ENCODE peak calls at places on chromosomes 3 and 15, in seven cellular contexts. O, M, G, T, K, U and F are unnamed samples.

GRCh38 chr3:112582242-112582874 is 20.5 kb downstream of the SLC35A5 start:
- DNase-seq in O (no peak), M (no peak), G (no peak), T (peak; percentile 34), K (no peak), U (peak; percentile 80), F (no peak)

GRCh38 chr3:128426128-128426921 is 40.4 kb downstream of the DNAJB8 start:
- DNase-seq in O (peak; percentile 28), M (peak; percentile 41), G (no peak), T (peak; percentile 33), K (peak; percentile 83), U (no peak), F (no peak)

GRCh38 chr15:90871716-90872480 is 3.5 kb downstream of the FURIN start:
- DNase-seq in O (peak; percentile 33), M (peak; percentile 27), G (no peak), T (no peak), K (no peak), U (no peak), F (no peak)

GRCh38 chr3:32551087-32551486 is 19.6 kb downstream of the DYNC1LI1 start:
- DNase-seq in O (no peak), M (no peak), G (no peak), T (no peak), K (no peak), U (no peak), F (no peak)

GRCh38 chr15:35444557-35445204 is 101.3 kb downstream of the DPH6 start:
- DNase-seq in O (no peak), M (no peak), G (no peak), T (no peak), K (no peak), U (peak; percentile 63), F (no peak)

GRCh38 chr15:50265620-50266019 is at the start of gene HDC:
- DNase-seq in O (no peak), M (no peak), G (no peak), T (no peak), K (no peak), U (no peak), F (no peak)

GRCh38 chr3:123459867-123460266 is 11.0 kb upstream of the ADCY5 start:
- DNase-seq in O (no peak), M (no peak), G (no peak), T (no peak), K (no peak), U (no peak), F (no peak)

GRCh38 chr3:188926141-188926540 is 245.6 kb upstream of the TPRG1 start:
- DNase-seq in O (no peak), M (no peak), G (no peak), T (no peak), K (no peak), U (peak; percentile 24), F (no peak)

GRCh38 chr15:98678484-98678883 is 30.1 kb downstream of the IGF1R start:
- DNase-seq in O (no peak), M (no peak), G (no peak), T (no peak), K (no peak), U (no peak), F (no peak)

GRCh38 chr3:138686771-138687221 is 78.2 kb downstream of the FAIM start:
- DNase-seq in O (no peak), M (no peak), G (no peak), T (no peak), K (no peak), U (peak; percentile 89), F (no peak)

GRCh38 chr3:143951351-143951971 is 20.2 kb upstream of the DIPK2A start:
- DNase-seq in O (no peak), M (peak; percentile 46), G (no peak), T (no peak), K (no peak), U (peak; percentile 46), F (no peak)

GRCh38 chr3:66438045-66438444 is 62.8 kb downstream of the LRIG1 start:
- DNase-seq in O (no peak), M (no peak), G (no peak), T (peak; percentile 70), K (no peak), U (no peak), F (no peak)

GRCh38 chr3:194022052-194022451 is 113.9 kb upstream of the HES1 start:
- DNase-seq in O (no peak), M (no peak), G (no peak), T (no peak), K (no peak), U (no peak), F (no peak)

GRCh38 chr15:79635897-79636596 is 203.9 kb downstream of the MINAR1 start:
- DNase-seq in O (no peak), M (no peak), G (no peak), T (no peak), K (no peak), U (peak; percentile 14), F (no peak)

GRCh38 chr3:177641206-177641605 is 443.9 kb upstream of the TBL1XR1 start:
- DNase-seq in O (no peak), M (no peak), G (no peak), T (no peak), K (no peak), U (no peak), F (no peak)

GRCh38 chr15:84598250-84598649 is 2.6 kb upstream of the ZSCAN2 start:
- DNase-seq in O (no peak), M (no peak), G (no peak), T (no peak), K (no peak), U (peak; percentile 24), F (no peak)

GRCh38 chr3:48151058-48151806 is 37.0 kb downstream of the CDC25A start:
- DNase-seq in O (peak; percentile 80), M (peak; percentile 89), G (peak; percentile 77), T (peak; percentile 68), K (peak; percentile 84), U (peak; percentile 87), F (peak; percentile 57)

GRCh38 chr3:161305095-161305991 is 66.0 kb downstream of the SPTSSB start:
- DNase-seq in O (no peak), M (no peak), G (no peak), T (no peak), K (no peak), U (peak; percentile 27), F (no peak)

GRCh38 chr3:90145094-90145810 is 1037.8 kb downstream of the EPHA3 start:
- DNase-seq in O (no peak), M (no peak), G (no peak), T (no peak), K (no peak), U (no peak), F (no peak)

GRCh38 chr3:4750306-4751056 is 228.8 kb upstream of the BHLHE40 start:
- DNase-seq in O (no peak), M (no peak), G (no peak), T (peak; percentile 54), K (no peak), U (peak; percentile 17), F (no peak)

GRCh38 chr15:52284164-52284563 is 11.4 kb downstream of the MYO5C start:
- DNase-seq in O (no peak), M (no peak), G (no peak), T (no peak), K (no peak), U (peak; percentile 77), F (no peak)

GRCh38 chr15:69897471-69898237 is 200.1 kb downstream of the TLE3 start:
- DNase-seq in O (no peak), M (no peak), G (no peak), T (no peak), K (no peak), U (no peak), F (peak; percentile 34)

GRCh38 chr15:62848631-62849050 is 193.9 kb upstream of the TPM1 start:
- DNase-seq in O (no peak), M (no peak), G (no peak), T (no peak), K (no peak), U (peak; percentile 48), F (no peak)

GRCh38 chr3:100708989-100709839 is at the start of gene TFG:
- DNase-seq in O (peak; percentile 99), M (peak; percentile 97), G (peak; percentile 96), T (peak; percentile 97), K (peak; percentile 99), U (peak; percentile 99), F (peak; percentile 98)

GRCh38 chr3:43260412-43260811 is 25.9 kb upstream of the SNRK start:
- DNase-seq in O (no peak), M (no peak), G (no peak), T (no peak), K (no peak), U (peak; percentile 2), F (no peak)

GRCh38 chr3:30747771-30748281 is 141.4 kb downstream of the TGFBR2 start:
- DNase-seq in O (no peak), M (no peak), G (no peak), T (no peak), K (no peak), U (peak; percentile 79), F (no peak)
- TF ChIP-seq CTCF in O (peak; percentile 33), M (no peak), G (peak; percentile 70), T (peak; percentile 24), K (peak; percentile 42), U (peak; percentile 56), F (no peak)

GRCh38 chr3:195200010-195200822 is 70.7 kb downstream of the XXYLT1 start:
- DNase-seq in O (no peak), M (no peak), G (no peak), T (no peak), K (no peak), U (no peak), F (no peak)
- H3K4me3 ChIP-seq in O (no peak overlapping the region), M (no peak overlapping the region), G (no peak overlapping the region), T (no peak overlapping the region), K (no peak overlapping the region), U (no peak overlapping the region), F (no peak overlapping the region)

GRCh38 chr3:131338948-131339640 is 42.5 kb upstream of the NUDT16 start:
- DNase-seq in O (no peak), M (no peak), G (no peak), T (no peak), K (no peak), U (no peak), F (no peak)
- TF ChIP-seq POLR2A in O (no peak), M (no peak), G (no peak), T (no peak), K (no peak), U (no peak), F (no peak)

GRCh38 chr3:52789746-52790040 is 4.9 kb upstream of the ITIH3 start:
- DNase-seq in O (no peak), M (no peak), G (no peak), T (no peak), K (peak; percentile 51), U (no peak), F (no peak)

GRCh38 chr3:52790337-52790736 is 4.3 kb upstream of the ITIH3 start:
- DNase-seq in O (no peak), M (no peak), G (no peak), T (no peak), K (peak; percentile 23), U (no peak), F (no peak)

GRCh38 chr3:52791928-52792327 is 2.7 kb upstream of the ITIH3 start:
- DNase-seq in O (no peak), M (no peak), G (no peak), T (no peak), K (peak; percentile 27), U (no peak), F (no peak)

GRCh38 chr3:52791396-52791795 is 3.2 kb upstream of the ITIH3 start:
- DNase-seq in O (no peak), M (no peak), G (no peak), T (no peak), K (peak; percentile 14), U (no peak), F (no peak)

DNA sequence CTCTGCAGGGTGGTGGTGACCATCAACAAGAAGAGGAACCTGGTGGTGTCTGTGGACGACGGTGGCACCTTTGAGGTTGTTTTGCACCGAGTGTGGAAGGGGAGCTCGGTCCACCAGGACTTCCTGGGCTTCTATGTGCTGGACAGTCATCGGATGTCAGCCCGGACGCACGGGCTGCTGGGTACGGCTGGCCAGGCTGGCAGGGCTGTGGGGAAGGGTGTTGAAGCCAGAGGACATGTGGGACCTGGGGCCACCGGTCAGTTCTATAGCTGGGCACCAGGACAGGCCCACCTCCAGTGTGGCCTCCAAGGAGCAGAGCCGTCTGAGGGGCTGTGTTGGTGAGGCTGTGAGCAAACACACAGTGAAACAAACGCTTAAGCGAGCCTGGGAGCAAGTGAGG is 3.9 kb upstream of the ITIH3 start:
- DNase-seq in O (no peak), M (no peak), G (no peak), T (no peak), K (peak; percentile 23), U (no peak), F (no peak)
- TF ChIP-seq CTCF in O (no peak), M (no peak), G (no peak), T (no peak), K (no peak), U (no peak), F (no peak)